ENCODE peak calls at places on chromosomes 7 and 10, in ten cellular contexts. F, C, T, Z, K, H, J, R, I and Q are unnamed samples.

GRCh38 chr10:114684822-114685209 is 26.7 kb upstream of the ABLIM1 start:
- DNase-seq in F (peak), C (no peak), T (no peak), Z (no peak), K (no peak), H (no peak), J (no peak), R (peak), I (no peak), Q (no peak)

GRCh38 chr7:26365077-26365896 is 73.6 kb downstream of the SNX10 start:
- DNase-seq in F (peak), C (peak), T (peak), Z (peak), K (peak), H (peak), J (peak), R (peak), I (peak), Q (peak)

GRCh38 chr7:87216701-87217508 is 2.6 kb downstream of the TMEM243 start:
- DNase-seq in F (no peak), C (no peak), T (peak), Z (peak), K (no peak), H (no peak), J (peak), R (no peak), I (no peak), Q (no peak)

GRCh38 chr7:75579899-75580298 is 87.8 kb downstream of the SPDYE5 start:
- DNase-seq in F (no peak), C (no peak), T (no peak), Z (no peak), K (no peak), H (no peak), J (no peak), R (no peak), I (no peak), Q (no peak)

GRCh38 chr7:117066668-117067067 is 113.4 kb downstream of the ST7 start:
- DNase-seq in F (no peak), C (no peak), T (no peak), Z (no peak), K (peak), H (no peak), J (no peak), R (no peak), I (no peak), Q (no peak)

GRCh38 chr7:27842094-27842493 is 102.1 kb downstream of the TAX1BP1 start:
- DNase-seq in F (no peak), C (no peak), T (no peak), Z (no peak), K (no peak), H (no peak), J (no peak), R (no peak), I (no peak), Q (no peak)

GRCh38 chr10:34280599-34281374 is 534.3 kb downstream of the PARD3 start:
- DNase-seq in F (no peak), C (no peak), T (no peak), Z (no peak), K (no peak), H (peak), J (no peak), R (no peak), I (no peak), Q (no peak)

GRCh38 chr10:119079572-119080520 is 771 bp downstream of the EIF3A start:
- DNase-seq in F (peak), C (peak), T (peak), Z (peak), K (peak), H (peak), J (peak), R (peak), I (no peak), Q (peak)

GRCh38 chr10:72557362-72557761 is 68.5 kb downstream of the MICU1 start:
- DNase-seq in F (no peak), C (no peak), T (no peak), Z (no peak), K (no peak), H (no peak), J (no peak), R (no peak), I (no peak), Q (no peak)

GRCh38 chr10:110629680-110630191 is 14.4 kb upstream of the RBM20 start:
- DNase-seq in F (no peak), C (no peak), T (no peak), Z (no peak), K (no peak), H (no peak), J (no peak), R (no peak), I (no peak), Q (no peak)

GRCh38 chr7:141663081-141663510 is 38.9 kb downstream of the DENND11 start:
- DNase-seq in F (no peak), C (no peak), T (no peak), Z (no peak), K (peak), H (peak), J (no peak), R (no peak), I (no peak), Q (no peak)

GRCh38 chr10:58696736-58697135 is 184.1 kb downstream of the BICC1 start:
- DNase-seq in F (no peak), C (no peak), T (no peak), Z (no peak), K (no peak), H (no peak), J (no peak), R (no peak), I (no peak), Q (no peak)

GRCh38 chr7:44073664-44074348 is 8.4 kb upstream of the PGAM2 start:
- DNase-seq in F (peak), C (no peak), T (no peak), Z (peak), K (peak), H (peak), J (no peak), R (no peak), I (peak), Q (peak)

GRCh38 chr7:104625956-104626355 is 297.6 kb downstream of the LHFPL3 start:
- DNase-seq in F (no peak), C (no peak), T (no peak), Z (no peak), K (no peak), H (no peak), J (no peak), R (no peak), I (no peak), Q (no peak)

GRCh38 chr10:63630928-63631685 is 109.9 kb downstream of the REEP3 start:
- DNase-seq in F (no peak), C (no peak), T (no peak), Z (no peak), K (peak), H (no peak), J (no peak), R (no peak), I (no peak), Q (no peak)

GRCh38 chr10:3803295-3803883 is 18.4 kb upstream of the KLF6 start:
- DNase-seq in F (no peak), C (no peak), T (no peak), Z (no peak), K (peak), H (no peak), J (no peak), R (no peak), I (no peak), Q (no peak)

GRCh38 chr10:118394557-118395194 is 52.6 kb upstream of the FAM204A start:
- DNase-seq in F (no peak), C (no peak), T (no peak), Z (no peak), K (peak), H (no peak), J (no peak), R (no peak), I (no peak), Q (no peak)